ENCODE peak calls at places on chromosome 2, in four cellular contexts. C is HCT116, G is neural progenitor cell, P is GM23338. V is an unnamed sample.

GRCh38 chr2:38683766-38684165 is 17.9 kb downstream of the GALM start:
- DNase-seq in C (no peak), P (no peak), G (no peak), V (no peak)

GRCh38 chr2:237235383-237236095 is 149.8 kb downstream of the COPS8 start:
- DNase-seq in G (no peak), P (no peak), C (no peak), V (no peak)

GRCh38 chr2:201465524-201465971 is 14.0 kb downstream of the STRADB start:
- DNase-seq in P (no peak), G (no peak), C (no peak), V (no peak)

GRCh38 chr2:103469800-103470199 is 708.0 kb downstream of the TMEM182 start:
- DNase-seq in P (no peak), C (no peak), G (no peak), V (no peak)

GRCh38 chr2:20525041-20526035 is 78.5 kb downstream of the RHOB start:
- DNase-seq in C (no peak), G (no peak), P (no peak), V (no peak)

GRCh38 chr2:240800241-240800640 is 19.8 kb downstream of the KIF1A start:
- DNase-seq in G (peak; percentile 47), P (no peak), C (no peak), V (no peak)

GRCh38 chr2:95277246-95277906 is 3.1 kb downstream of the PROM2 start:
- DNase-seq in P (peak; percentile 65), G (no peak), C (peak; percentile 23), V (no peak)

GRCh38 chr2:204585930-204586329 is 40.7 kb downstream of the PARD3B start:
- DNase-seq in P (no peak), C (no peak), G (no peak), V (no peak)

GRCh38 chr2:86047575-86048382 is 57.9 kb downstream of the POLR1A start:
- DNase-seq in P (no peak), C (no peak), G (no peak), V (no peak)

GRCh38 chr2:20960003-20960402 is 83.9 kb downstream of the APOB start:
- DNase-seq in P (no peak), C (no peak), G (no peak), V (no peak)

GRCh38 chr2:239393401-239393940 is 7.3 kb downstream of the HDAC4 start:
- DNase-seq in G (no peak), C (no peak), P (no peak), V (no peak)

GRCh38 chr2:3755277-3755676 is 51.9 kb downstream of the DCDC2C start:
- DNase-seq in G (no peak), C (no peak), P (no peak), V (no peak)

GRCh38 chr2:60849165-60849564 is 32.2 kb upstream of the REL start:
- DNase-seq in C (no peak), G (no peak), P (no peak), V (no peak)

GRCh38 chr2:174681983-174682577 is 82.2 kb downstream of the CHRNA1 start:
- DNase-seq in C (no peak), G (peak; percentile 59), P (peak; percentile 64), V (no peak)

GRCh38 chr2:157628532-157629415 is at the start of gene ACVR1C:
- DNase-seq in C (peak; percentile 83), P (peak; percentile 98), G (peak; percentile 90), V (peak; percentile 84)

GRCh38 chr2:152743004-152743403 is 24.6 kb downstream of the ARL6IP6 start:
- DNase-seq in C (peak; percentile 8), G (no peak), P (peak; percentile 43), V (peak; percentile 32)

GRCh38 chr2:100242891-100243670 is 79.2 kb downstream of the LONRF2 start:
- DNase-seq in G (peak; percentile 82), P (peak; percentile 88), C (peak; percentile 35), V (peak; percentile 43)

GRCh38 chr2:146123714-146124113 is 1603.8 kb upstream of the ZEB2 start:
- DNase-seq in C (no peak), P (no peak), G (no peak), V (no peak)

GRCh38 chr2:26721267-26722032 is 28.9 kb downstream of the KCNK3 start:
- DNase-seq in G (no peak), C (no peak), P (peak; percentile 45), V (no peak)

GRCh38 chr2:15919716-15920444 is 20.5 kb upstream of the MYCN start:
- DNase-seq in P (no peak), C (no peak), G (no peak), V (no peak)

GRCh38 chr2:71742953-71743601 is 289.7 kb downstream of the DYSF start:
- DNase-seq in G (no peak), C (peak; percentile 74), P (no peak), V (no peak)

GRCh38 chr2:112155331-112156151 is 17.4 kb downstream of the FBLN7 start:
- DNase-seq in G (no peak), P (no peak), C (no peak), V (no peak)

GRCh38 chr2:32061973-32062861 is 1.1 kb upstream of the SPAST start:
- DNase-seq in P (peak; percentile 76), C (no peak), G (peak; percentile 32), V (peak; percentile 11)

GRCh38 chr2:219969508-219969907 is 342.1 kb downstream of the SLC4A3 start:
- DNase-seq in P (no peak), G (no peak), C (no peak), V (no peak)

GRCh38 chr2:29528891-29529520 is 392.4 kb downstream of the ALK start:
- DNase-seq in C (no peak), G (no peak), P (no peak), V (no peak)

GRCh38 chr2:234517971-234518370 is 21.1 kb upstream of the ARL4C start:
- DNase-seq in G (no peak), C (no peak), P (no peak), V (no peak)

GRCh38 chr2:181742908-181743722 is 62.8 kb upstream of the NEUROD1 start:
- DNase-seq in P (peak; percentile 60), C (peak; percentile 68), G (peak; percentile 50), V (peak; percentile 35)

GRCh38 chr2:224927671-224928173 is 114.5 kb downstream of the DOCK10 start:
- DNase-seq in P (no peak), G (no peak), C (no peak), V (no peak)
- TF ChIP-seq EZH2phosphoT487 in P (no peak), G (no peak), C (no peak), V (no peak)

GRCh38 chr2:129945557-129945956 is 33.9 kb upstream of the RAB6C start:
- DNase-seq in P (no peak), C (no peak), G (no peak), V (no peak)
- TF ChIP-seq CTCF in P (no peak), C (no peak), G (no peak), V (no peak)

GRCh38 chr2:96549967-96550786 is 13.6 kb downstream of the ARID5A start:
- DNase-seq in C (peak; percentile 67), P (peak; percentile 95), G (peak; percentile 55), V (no peak)
- H3K4me3 ChIP-seq in C (peak overlapping the region; percentile 23), P (peak overlapping the region; percentile 41), G (no peak overlapping the region), V (no peak overlapping the region)

DNA sequence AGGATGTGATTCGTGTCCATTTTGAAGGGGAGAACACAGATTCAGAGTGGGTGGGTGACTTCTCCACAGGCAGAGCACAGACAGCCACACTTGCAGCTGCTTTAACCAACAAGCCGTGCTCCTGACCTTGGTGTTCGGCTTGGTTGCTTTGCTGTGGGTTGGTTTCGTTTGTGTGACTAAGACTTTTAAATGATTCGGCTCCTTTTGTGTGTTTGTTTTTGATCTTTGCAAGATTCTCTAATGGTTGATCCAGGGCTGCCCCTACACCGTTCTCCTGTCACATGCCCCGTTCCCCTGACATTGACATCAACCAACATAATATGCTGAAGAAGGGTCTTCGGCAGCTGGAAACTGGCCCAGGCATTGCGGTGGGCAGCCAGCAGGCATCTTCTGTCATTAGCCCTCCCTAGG is 95.9 kb upstream of the MBOAT2 start:
- DNase-seq in P (no peak), C (no peak), G (no peak), V (no peak)
- TF ChIP-seq EZH2phosphoT487 in P (no peak), C (no peak), G (no peak), V (no peak)

GRCh38 chr2:24353364-24353763 is 7.0 kb downstream of the ITSN2 start:
- DNase-seq in C (no peak), P (no peak), G (no peak), V (no peak)

GRCh38 chr2:24352664-24353063 is 7.7 kb downstream of the ITSN2 start:
- DNase-seq in G (no peak), C (no peak), P (no peak), V (no peak)

GRCh38 chr2:24351627-24351938 is 8.8 kb downstream of the ITSN2 start:
- DNase-seq in C (no peak), G (no peak), P (no peak), V (no peak)

GRCh38 chr2:24350826-24351626 is 9.3 kb downstream of the ITSN2 start:
- DNase-seq in C (no peak), G (no peak), P (no peak), V (no peak)

GRCh38 chr2:24351981-24352380 is 8.4 kb downstream of the ITSN2 start:
- DNase-seq in G (no peak), C (no peak), P (no peak), V (no peak)
- TF ChIP-seq CTCF in G (peak; percentile 23), C (no peak), P (no peak), V (no peak)

GRCh38 chr2:127408807-127409099 is 9.5 kb upstream of the PROC start:
- DNase-seq in G (peak; percentile 42), C (no peak), P (no peak), V (no peak)

GRCh38 chr2:127413200-127413599 is 5.0 kb upstream of the PROC start:
- DNase-seq in C (no peak), G (no peak), P (no peak), V (no peak)

GRCh38 chr2:127408004-127408806 is 10.0 kb upstream of the PROC start:
- DNase-seq in C (peak; percentile 57), G (peak; percentile 93), P (peak; percentile 94), V (peak; percentile 87)

GRCh38 chr2:127411609-127412370 is 6.4 kb upstream of the PROC start:
- DNase-seq in G (no peak), P (no peak), C (no peak), V (no peak)

DNA sequence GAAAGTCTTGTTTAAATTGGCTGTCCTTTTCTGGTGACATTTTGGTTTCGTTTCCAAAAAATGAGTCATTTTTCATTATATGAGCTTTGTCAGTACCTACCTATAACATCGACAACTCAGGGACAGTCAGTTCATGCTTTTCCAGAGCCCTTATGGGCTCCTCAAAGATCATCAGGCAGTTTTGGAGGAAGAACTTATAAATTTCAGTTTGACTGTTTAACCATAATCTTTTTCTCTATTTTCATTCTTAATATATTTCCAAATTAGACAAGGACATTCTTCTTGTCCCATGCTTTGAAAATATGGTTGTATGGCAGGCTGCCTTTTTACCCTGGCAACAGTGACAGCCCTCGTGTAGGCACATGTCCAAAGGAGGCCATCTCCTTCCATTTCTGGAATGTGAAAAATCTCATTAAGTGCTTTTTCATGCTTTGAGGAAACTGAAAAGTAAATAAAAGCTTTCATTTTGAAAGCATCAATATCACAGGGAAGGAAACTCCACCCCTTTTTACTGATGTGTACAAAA is 7.3 kb upstream of the PROC start:
- DNase-seq in P (no peak), C (no peak), G (no peak), V (peak; percentile 26)
- H3K4me3 ChIP-seq in P (no peak overlapping the region), C (no peak overlapping the region), G (no peak overlapping the region), V (peak overlapping the region; percentile 31)

GRCh38 chr2:73003027-73003426 is 68.5 kb downstream of the SFXN5 start:
- DNase-seq in C (no peak), G (no peak), P (no peak), V (no peak)

GRCh38 chr2:73000808-73001570 is 70.5 kb downstream of the SFXN5 start:
- DNase-seq in G (no peak), C (no peak), P (no peak), V (no peak)

GRCh38 chr2:72998234-72998651 is 73.3 kb downstream of the SFXN5 start:
- DNase-seq in C (no peak), P (no peak), G (no peak), V (no peak)

GRCh38 chr2:72998724-72999123 is 72.8 kb downstream of the SFXN5 start:
- DNase-seq in P (no peak), C (no peak), G (no peak), V (no peak)

GRCh38 chr2:72999729-73000725 is 71.5 kb downstream of the SFXN5 start:
- DNase-seq in G (no peak), P (no peak), C (no peak), V (no peak)
- TF ChIP-seq EZH2phosphoT487 in G (no peak), P (no peak), C (no peak), V (no peak)